ENCODE peak calls at places on chromosomes 2 and 18, in four cellular contexts. One of them, this sample, is unnamed.

GRCh38 chr2:160891353-160891740 is 268.9 kb upstream of the TANK start:
- DNase-seq in K562: no peak
- DNase-seq in GM12878: no peak
- DNase-seq in HepG2: no peak
- DNase-seq in this sample: no peak

GRCh38 chr2:154706660-154707059 is 8.2 kb downstream of the KCNJ3 start:
- DNase-seq in K562: no peak
- DNase-seq in GM12878: no peak
- DNase-seq in HepG2: no peak
- DNase-seq in this sample: no peak

GRCh38 chr2:186690796-186691195 is 3.1 kb upstream of the FAM171B start:
- DNase-seq in K562: no peak
- DNase-seq in GM12878: no peak
- DNase-seq in HepG2: no peak
- DNase-seq in this sample: no peak

GRCh38 chr2:46351388-46352141 is 54.4 kb downstream of the EPAS1 start:
- DNase-seq in K562: no peak
- DNase-seq in GM12878: no peak
- DNase-seq in HepG2: no peak
- DNase-seq in this sample: no peak

GRCh38 chr2:241000831-241001321 is 2.5 kb downstream of the SNED1 start:
- DNase-seq in K562: no peak
- DNase-seq in GM12878: no peak
- DNase-seq in HepG2: no peak
- DNase-seq in this sample: no peak

GRCh38 chr2:37832590-37833197 is 92.4 kb upstream of the RMDN2 start:
- DNase-seq in K562: peak; percentile 70
- DNase-seq in GM12878: peak; percentile 68
- DNase-seq in HepG2: peak; percentile 73
- DNase-seq in this sample: peak; percentile 69

GRCh38 chr18:59663096-59663495 is 34.1 kb downstream of the CCBE1 start:
- DNase-seq in K562: no peak
- DNase-seq in GM12878: no peak
- DNase-seq in HepG2: no peak
- DNase-seq in this sample: no peak

GRCh38 chr2:112229365-112229764 is 25.5 kb downstream of the ZC3H8 start:
- DNase-seq in K562: no peak
- DNase-seq in GM12878: no peak
- DNase-seq in HepG2: no peak
- DNase-seq in this sample: no peak

GRCh38 chr2:26649992-26650712 is 9.0 kb upstream of the CIB4 start:
- DNase-seq in K562: no peak
- DNase-seq in GM12878: no peak
- DNase-seq in HepG2: no peak
- DNase-seq in this sample: no peak

GRCh38 chr2:79453918-79454317 is 58.9 kb upstream of the CTNNA2 start:
- DNase-seq in K562: no peak
- DNase-seq in GM12878: no peak
- DNase-seq in HepG2: no peak
- DNase-seq in this sample: peak; percentile 11

GRCh38 chr18:8816805-8817204 is 111.4 kb downstream of the MTCL1 start:
- DNase-seq in K562: no peak
- DNase-seq in GM12878: no peak
- DNase-seq in HepG2: no peak
- DNase-seq in this sample: no peak

GRCh38 chr18:73987247-73987980 is 160.2 kb downstream of the FBXO15 start:
- DNase-seq in K562: no peak
- DNase-seq in GM12878: no peak
- DNase-seq in HepG2: no peak
- DNase-seq in this sample: no peak

GRCh38 chr2:99398303-99398702 is 61.1 kb downstream of the EIF5B start:
- DNase-seq in K562: no peak
- DNase-seq in GM12878: no peak
- DNase-seq in HepG2: no peak
- DNase-seq in this sample: no peak

GRCh38 chr18:36501100-36501499 is 203.6 kb downstream of the FHOD3 start:
- DNase-seq in K562: no peak
- DNase-seq in GM12878: no peak
- DNase-seq in HepG2: no peak
- DNase-seq in this sample: no peak

GRCh38 chr2:19685713-19686112 is 216.1 kb downstream of the TTC32 start:
- DNase-seq in K562: no peak
- DNase-seq in GM12878: no peak
- DNase-seq in HepG2: no peak
- DNase-seq in this sample: no peak

GRCh38 chr2:232280341-232280740 is 98.2 kb upstream of the ALPP start:
- DNase-seq in K562: no peak
- DNase-seq in GM12878: no peak
- DNase-seq in HepG2: no peak
- DNase-seq in this sample: no peak

GRCh38 chr18:27723168-27723567 is 453.8 kb downstream of the CDH2 start:
- DNase-seq in K562: no peak
- DNase-seq in GM12878: no peak
- DNase-seq in HepG2: no peak
- DNase-seq in this sample: no peak

GRCh38 chr2:109674894-109675534 is 60.9 kb downstream of the SOWAHC start:
- DNase-seq in K562: no peak
- DNase-seq in GM12878: no peak
- DNase-seq in HepG2: peak; percentile 67
- DNase-seq in this sample: no peak

GRCh38 chr2:227759411-227760113 is 13.9 kb downstream of the SCYGR8 start:
- DNase-seq in K562: no peak
- DNase-seq in GM12878: no peak
- DNase-seq in HepG2: peak; percentile 90
- DNase-seq in this sample: no peak

GRCh38 chr2:173138962-173139361 is 63.3 kb downstream of the MAP3K20 start:
- DNase-seq in K562: no peak
- DNase-seq in GM12878: no peak
- DNase-seq in HepG2: no peak
- DNase-seq in this sample: no peak

GRCh38 chr18:46296656-46297055 is 192.5 kb downstream of the HAUS1 start:
- DNase-seq in K562: no peak
- DNase-seq in GM12878: no peak
- DNase-seq in HepG2: no peak
- DNase-seq in this sample: no peak

GRCh38 chr2:58484201-58484600 is 243.1 kb upstream of the FANCL start:
- DNase-seq in K562: no peak
- DNase-seq in GM12878: no peak
- DNase-seq in HepG2: no peak
- DNase-seq in this sample: no peak

GRCh38 chr2:168165985-168166901 is 81.2 kb downstream of the STK39 start:
- DNase-seq in K562: no peak
- DNase-seq in GM12878: no peak
- DNase-seq in HepG2: peak; percentile 56
- DNase-seq in this sample: no peak

GRCh38 chr2:133599211-133599610 is 30.9 kb upstream of the NCKAP5 start:
- DNase-seq in K562: no peak
- DNase-seq in GM12878: no peak
- DNase-seq in HepG2: no peak
- DNase-seq in this sample: no peak

GRCh38 chr2:61011649-61012048 is 5.9 kb upstream of the PEX13 start:
- DNase-seq in K562: no peak
- DNase-seq in GM12878: no peak
- DNase-seq in HepG2: no peak
- DNase-seq in this sample: no peak

GRCh38 chr2:37156071-37156856 is 516 bp downstream of the EIF2AK2 start:
- DNase-seq in K562: no peak
- DNase-seq in GM12878: no peak
- DNase-seq in HepG2: peak; percentile 42
- DNase-seq in this sample: peak; percentile 55

GRCh38 chr2:71578665-71579371 is 125.5 kb downstream of the DYSF start:
- DNase-seq in K562: no peak
- DNase-seq in GM12878: no peak
- DNase-seq in HepG2: no peak
- DNase-seq in this sample: no peak

GRCh38 chr2:50748652-50749174 is 283.2 kb downstream of the NRXN1 start:
- DNase-seq in K562: no peak
- DNase-seq in GM12878: no peak
- DNase-seq in HepG2: no peak
- DNase-seq in this sample: no peak

GRCh38 chr2:133817680-133818566 is 249.7 kb upstream of the NCKAP5 start:
- DNase-seq in K562: no peak
- DNase-seq in GM12878: no peak
- DNase-seq in HepG2: peak; percentile 48
- DNase-seq in this sample: peak; percentile 9

GRCh38 chr2:9497017-9497416 is 22.7 kb downstream of the IAH1 start:
- DNase-seq in K562: no peak
- DNase-seq in GM12878: no peak
- DNase-seq in HepG2: no peak
- DNase-seq in this sample: no peak
- TF ChIP-seq FOXK2 in K562: no peak
- TF ChIP-seq FOXK2 in GM12878: no peak
- TF ChIP-seq FOXK2 in HepG2: no peak
- TF ChIP-seq FOXK2 in this sample: no peak

GRCh38 chr2:169771612-169772011 is 27.1 kb upstream of the SSB start:
- DNase-seq in K562: no peak
- DNase-seq in GM12878: no peak
- DNase-seq in HepG2: peak; percentile 32
- DNase-seq in this sample: no peak

GRCh38 chr2:169767243-169767888 is 31.3 kb upstream of the SSB start:
- DNase-seq in K562: peak; percentile 61
- DNase-seq in GM12878: no peak
- DNase-seq in HepG2: peak; percentile 63
- DNase-seq in this sample: peak; percentile 42

GRCh38 chr2:169770991-169771390 is 27.7 kb upstream of the SSB start:
- DNase-seq in K562: no peak
- DNase-seq in GM12878: no peak
- DNase-seq in HepG2: no peak
- DNase-seq in this sample: no peak

GRCh38 chr2:169765523-169765922 is 31.9 kb downstream of the KLHL23 start:
- DNase-seq in K562: no peak
- DNase-seq in GM12878: no peak
- DNase-seq in HepG2: peak; percentile 52
- DNase-seq in this sample: no peak

DNA sequence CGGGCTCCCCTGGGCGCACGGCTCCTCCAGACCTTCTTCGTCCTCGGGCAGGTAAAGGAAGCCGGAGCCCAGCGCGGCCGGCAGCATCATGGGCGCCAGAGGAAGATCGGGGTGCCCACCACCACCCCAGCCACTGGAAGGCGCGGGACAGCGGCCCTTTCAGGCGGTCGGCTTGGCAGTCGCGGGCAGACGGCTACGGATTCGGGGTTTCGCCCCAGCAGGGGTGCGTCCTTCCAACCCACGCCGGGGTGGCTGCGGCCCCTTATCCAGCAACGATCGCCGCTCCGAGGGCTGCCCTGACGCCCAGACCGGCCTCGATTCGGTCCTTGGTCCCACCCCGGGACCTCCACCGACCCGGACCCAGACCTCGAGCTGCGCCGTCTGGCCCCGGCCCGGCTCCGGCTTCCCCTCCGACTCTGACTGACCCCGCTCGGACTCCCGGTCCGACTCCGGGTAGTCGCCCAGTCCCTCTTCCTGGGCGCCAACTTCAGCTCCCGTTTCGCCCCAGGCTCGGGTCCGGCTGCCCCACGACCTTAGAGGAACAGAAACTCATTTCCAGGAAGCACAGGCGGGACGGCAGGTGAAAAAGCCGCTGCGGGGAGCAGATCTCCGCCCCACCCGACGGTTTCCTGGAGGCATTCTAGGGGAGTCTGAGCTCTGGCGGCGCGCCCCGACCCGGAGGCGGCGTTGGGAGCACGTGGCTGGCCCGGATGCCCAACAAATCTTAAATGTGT is 30.2 kb upstream of the SSB start:
- DNase-seq in K562: no peak
- DNase-seq in GM12878: no peak
- DNase-seq in HepG2: no peak
- DNase-seq in this sample: no peak
- TF ChIP-seq FOXK2 in K562: no peak
- TF ChIP-seq FOXK2 in GM12878: no peak
- TF ChIP-seq FOXK2 in HepG2: no peak
- TF ChIP-seq FOXK2 in this sample: no peak

GRCh38 chr18:29184654-29185053 is 1007.7 kb upstream of the CDH2 start:
- DNase-seq in K562: no peak
- DNase-seq in GM12878: no peak
- DNase-seq in HepG2: no peak
- DNase-seq in this sample: no peak

GRCh38 chr18:29176681-29177080 is 999.8 kb upstream of the CDH2 start:
- DNase-seq in K562: no peak
- DNase-seq in GM12878: no peak
- DNase-seq in HepG2: no peak
- DNase-seq in this sample: no peak

GRCh38 chr18:29185801-29186200 is 1008.9 kb upstream of the CDH2 start:
- DNase-seq in K562: no peak
- DNase-seq in GM12878: no peak
- DNase-seq in HepG2: no peak
- DNase-seq in this sample: no peak

GRCh38 chr18:29181151-29181901 is 1004.4 kb upstream of the CDH2 start:
- DNase-seq in K562: no peak
- DNase-seq in GM12878: no peak
- DNase-seq in HepG2: no peak
- DNase-seq in this sample: no peak
- TF ChIP-seq FOXK2 in K562: no peak
- TF ChIP-seq FOXK2 in GM12878: no peak
- TF ChIP-seq FOXK2 in HepG2: no peak
- TF ChIP-seq FOXK2 in this sample: no peak

GRCh38 chr2:199379251-199379650 is 78.5 kb downstream of the SATB2 start:
- DNase-seq in K562: no peak
- DNase-seq in GM12878: no peak
- DNase-seq in HepG2: no peak
- DNase-seq in this sample: no peak

GRCh38 chr2:199382091-199382490 is 75.6 kb downstream of the SATB2 start:
- DNase-seq in K562: no peak
- DNase-seq in GM12878: no peak
- DNase-seq in HepG2: no peak
- DNase-seq in this sample: no peak

GRCh38 chr2:199383006-199383405 is 74.7 kb downstream of the SATB2 start:
- DNase-seq in K562: no peak
- DNase-seq in GM12878: no peak
- DNase-seq in HepG2: no peak
- DNase-seq in this sample: no peak

GRCh38 chr2:199381531-199381930 is 76.2 kb downstream of the SATB2 start:
- DNase-seq in K562: no peak
- DNase-seq in GM12878: no peak
- DNase-seq in HepG2: no peak
- DNase-seq in this sample: no peak

DNA sequence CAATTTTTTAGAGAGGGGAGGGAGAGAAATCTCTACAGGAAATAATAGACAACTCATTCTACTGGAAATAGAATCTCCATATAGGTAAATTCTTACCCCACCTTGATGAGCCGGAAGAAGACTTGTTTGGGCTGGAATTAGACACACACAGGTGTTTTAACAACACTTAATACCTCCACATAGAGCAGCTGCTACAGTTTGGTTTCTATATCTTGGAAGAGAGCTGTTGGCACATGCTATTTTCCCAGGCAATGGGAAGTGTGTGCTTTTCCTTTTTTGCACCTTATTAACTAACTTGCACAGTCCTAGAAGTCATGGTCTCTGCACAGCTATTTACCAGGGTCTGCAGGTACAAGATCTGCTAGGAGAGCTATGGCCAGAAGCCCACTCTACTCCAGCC is 73.7 kb downstream of the SATB2 start:
- DNase-seq in K562: no peak
- DNase-seq in GM12878: no peak
- DNase-seq in HepG2: no peak
- DNase-seq in this sample: no peak
- TF ChIP-seq FOXK2 in K562: no peak
- TF ChIP-seq FOXK2 in GM12878: no peak
- TF ChIP-seq FOXK2 in HepG2: no peak
- TF ChIP-seq FOXK2 in this sample: no peak

This sample was measured in HEK293T.